ENCODE peak calls at places on chromosome 6, in four cellular contexts. I, P, F and R are unnamed samples.

GRCh38 chr6:142867988-142868818 is 76.8 kb downstream of the HIVEP2 start:
- DNase-seq in I (no peak), P (no peak), F (no peak), R (no peak)

GRCh38 chr6:41984623-41985022 is 43.0 kb upstream of the CCND3 start:
- DNase-seq in I (no peak), P (no peak), F (no peak), R (no peak)

GRCh38 chr6:27861861-27862260 is 50.3 kb downstream of the OR2B2 start:
- DNase-seq in I (no peak), P (no peak), F (no peak), R (no peak)

GRCh38 chr6:119349041-119349340 is 570 bp downstream of the MAN1A1 start:
- DNase-seq in I (no peak), P (no peak), F (no peak), R (no peak)

GRCh38 chr6:31862344-31863235 is at the start of gene NEU1:
- DNase-seq in I (peak; percentile 100), P (peak; percentile 100), F (peak; percentile 100), R (peak; percentile 99)

GRCh38 chr6:119284861-119285521 is 64.6 kb downstream of the MAN1A1 start:
- DNase-seq in I (no peak), P (no peak), F (peak; percentile 45), R (no peak)

GRCh38 chr6:11537229-11538048 is at the start of gene TMEM170B:
- DNase-seq in I (peak; percentile 37), P (peak; percentile 92), F (peak; percentile 96), R (peak; percentile 31)

GRCh38 chr6:140071601-140072062 is 697.2 kb upstream of the CITED2 start:
- DNase-seq in I (no peak), P (no peak), F (no peak), R (peak; percentile 99)

GRCh38 chr6:26204332-26205160 is 117.3 kb downstream of the HFE start:
- DNase-seq in I (peak; percentile 98), P (peak; percentile 98), F (peak; percentile 97), R (peak; percentile 97)
- TF ChIP-seq CTCF in I (peak; percentile 20), P (peak; percentile 29), F (peak; percentile 39), R (peak; percentile 23)

DNA sequence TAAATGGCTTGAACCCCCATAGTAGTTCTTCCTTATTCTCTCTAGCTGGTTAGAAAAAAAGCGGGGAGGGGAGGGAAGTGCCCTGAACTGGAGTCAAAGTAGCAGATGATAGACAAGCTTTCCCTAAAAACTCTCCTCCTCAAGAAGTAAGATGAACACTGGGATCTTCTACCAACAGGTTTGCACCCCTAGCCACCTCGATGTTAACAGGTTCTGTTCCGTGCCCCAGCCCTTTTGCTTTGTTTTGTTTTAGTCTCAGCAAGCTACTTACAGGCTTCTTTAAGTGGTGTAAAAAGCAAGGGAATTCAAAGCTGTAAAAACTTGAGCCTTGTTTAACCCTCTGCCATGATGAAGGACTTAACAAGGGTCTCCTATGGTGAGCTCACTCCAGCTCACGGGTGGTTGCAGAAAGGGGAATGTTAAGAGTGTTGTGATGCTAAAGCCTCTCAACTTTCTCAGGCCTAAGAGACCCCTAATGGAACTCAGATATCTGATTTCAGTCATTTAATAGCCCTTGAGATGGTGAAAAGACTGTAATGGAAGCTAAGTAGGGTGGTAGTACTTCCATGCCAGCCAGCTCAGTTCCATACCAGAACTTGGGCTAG is 106.0 kb downstream of the FOXO3 start:
- DNase-seq in I (no peak), P (no peak), F (peak; percentile 34), R (no peak)
- H3K4me3 ChIP-seq in I (no peak overlapping the region), P (no peak overlapping the region), F (no peak overlapping the region), R (no peak overlapping the region)

DNA sequence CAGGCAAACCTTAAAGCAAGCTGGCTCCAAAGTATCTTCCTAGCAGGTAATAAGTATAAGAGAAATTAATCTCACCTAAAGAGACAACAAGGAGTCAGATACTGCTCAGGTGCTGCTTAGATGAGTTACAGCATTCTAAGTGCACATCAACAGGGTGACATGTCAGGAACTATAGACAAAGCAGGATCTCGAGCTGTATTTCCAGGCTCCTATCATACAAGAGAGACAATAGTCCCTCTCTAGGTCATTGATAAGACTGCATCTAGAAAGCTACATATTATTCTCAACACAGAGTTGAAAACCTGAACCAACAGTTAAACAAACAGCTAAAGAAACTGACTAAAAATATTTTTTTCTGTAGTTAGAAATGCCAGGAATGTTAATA is 3.9 kb downstream of the PTPRK start:
- DNase-seq in I (no peak), P (no peak), F (peak; percentile 39), R (no peak)
- TF ChIP-seq CTCF in I (no peak), P (no peak), F (peak; percentile 35), R (peak; percentile 26)

DNA sequence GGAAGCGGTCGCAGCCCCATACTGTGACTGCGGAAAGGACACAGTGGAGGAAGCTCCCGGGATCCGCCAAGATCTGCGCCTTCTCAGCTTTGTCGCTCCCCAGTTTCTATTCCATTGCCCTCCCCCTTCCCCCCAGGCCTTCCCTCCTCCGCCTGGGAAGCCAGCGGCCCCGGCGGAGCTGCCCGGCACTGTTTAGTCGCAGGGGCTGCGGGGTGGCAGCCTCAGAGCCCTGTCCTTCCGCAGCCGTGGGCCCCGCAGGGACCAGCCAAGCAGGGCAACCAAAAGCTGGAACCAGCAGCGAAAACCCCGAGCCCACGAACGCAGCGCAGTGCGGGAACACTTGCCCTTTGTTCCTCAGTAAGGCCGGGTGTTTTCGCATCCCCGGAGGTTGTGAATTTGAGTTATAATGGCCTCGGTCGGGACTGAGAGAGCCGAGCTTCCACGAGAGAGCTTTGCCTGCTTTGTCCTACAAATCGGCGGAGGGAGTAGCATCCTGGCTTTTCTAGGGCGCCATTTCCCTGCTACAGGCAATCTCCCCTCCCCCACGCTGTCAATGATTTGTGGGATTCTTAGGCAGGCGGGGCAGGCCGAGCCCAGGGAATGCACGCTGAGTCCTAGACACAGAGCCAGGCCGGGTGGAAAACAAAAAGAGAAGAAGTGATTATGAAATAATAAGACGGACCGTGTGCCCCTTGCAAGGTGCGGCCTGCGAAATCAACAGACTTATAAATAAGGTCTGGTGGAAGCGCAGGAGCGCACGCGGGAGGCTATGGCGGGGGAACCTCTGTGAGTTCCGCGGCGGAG is 4.0 kb upstream of the TUBB2B start:
- DNase-seq in I (no peak), P (peak; percentile 83), F (peak; percentile 92), R (no peak)
- H3K4me3 ChIP-seq in I (no peak overlapping the region), P (peak overlapping the region; percentile 43), F (peak overlapping the region; percentile 95), R (peak overlapping the region; percentile 76)

GRCh38 chr6:81752969-81753708 is 658 bp upstream of the TENT5A start:
- DNase-seq in I (peak; percentile 69), P (peak; percentile 88), F (peak; percentile 85), R (peak; percentile 77)

GRCh38 chr6:81750660-81751387 is 1.7 kb downstream of the TENT5A start:
- DNase-seq in I (no peak), P (no peak), F (peak; percentile 16), R (no peak)

GRCh38 chr6:81753709-81754678 is 1.5 kb upstream of the TENT5A start:
- DNase-seq in I (peak; percentile 34), P (peak; percentile 86), F (peak; percentile 79), R (no peak)

GRCh38 chr6:81751388-81752083 is 945 bp downstream of the TENT5A start:
- DNase-seq in I (peak; percentile 13), P (peak; percentile 48), F (peak; percentile 62), R (no peak)

GRCh38 chr6:81752084-81752968 is at the start of gene TENT5A:
- DNase-seq in I (peak; percentile 75), P (peak; percentile 92), F (peak; percentile 94), R (peak; percentile 79)
- TF ChIP-seq CTCF in I (no peak), P (peak; percentile 6), F (peak; percentile 37), R (peak; percentile 13)

DNA sequence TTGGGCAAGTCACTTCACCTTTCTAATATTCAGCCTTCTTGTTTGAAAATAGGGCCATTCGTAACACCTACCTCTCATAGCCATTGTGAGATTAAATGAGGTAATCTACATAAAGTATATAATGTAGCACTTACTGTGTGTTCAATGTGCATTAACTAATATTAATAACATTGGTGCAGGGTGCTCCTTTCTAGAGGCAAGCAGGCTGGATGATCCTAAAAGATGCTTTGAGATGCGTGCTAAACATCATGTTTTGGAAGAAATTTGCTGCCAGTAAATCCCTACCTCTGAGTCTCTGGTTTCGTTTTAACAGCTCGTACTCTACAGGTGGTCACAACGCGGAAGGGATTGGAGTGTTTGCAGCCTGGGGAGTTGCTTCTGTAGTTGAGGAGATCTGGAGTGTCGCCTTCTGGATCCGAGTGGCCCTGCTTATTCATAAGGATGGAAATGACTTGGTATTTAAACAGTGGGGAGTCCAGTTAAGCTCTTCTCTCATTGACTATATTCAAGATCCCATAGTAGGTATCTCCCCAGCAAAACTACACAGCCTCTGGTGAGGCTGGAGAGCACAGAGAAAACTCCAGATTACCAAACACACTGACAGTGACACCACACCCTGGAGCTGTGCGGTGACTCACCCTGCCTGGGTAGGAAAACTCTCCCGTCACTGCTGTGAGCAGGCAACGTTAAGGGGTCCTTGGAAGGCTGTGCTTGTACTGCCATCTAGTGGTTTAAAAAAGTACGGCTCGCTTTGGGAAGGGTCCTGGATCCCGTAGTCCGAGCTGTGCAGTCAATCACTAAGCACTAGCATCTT is 107.9 kb downstream of the MAP3K7 start:
- DNase-seq in I (peak; percentile 87), P (peak; percentile 94), F (peak; percentile 91), R (peak; percentile 83)
- H3K4me3 ChIP-seq in I (no peak overlapping the region), P (no peak overlapping the region), F (no peak overlapping the region), R (no peak overlapping the region)

GRCh38 chr6:17015551-17016381 is 86.1 kb upstream of the STMND1 start:
- DNase-seq in I (no peak), P (no peak), F (no peak), R (no peak)
- TF ChIP-seq CTCF in I (no peak), P (no peak), F (no peak), R (no peak)

GRCh38 chr6:135853986-135854385 is 2.5 kb downstream of the PDE7B start:
- DNase-seq in I (no peak), P (no peak), F (no peak), R (no peak)

GRCh38 chr6:135852775-135853174 is 1.3 kb downstream of the PDE7B start:
- DNase-seq in I (no peak), P (no peak), F (no peak), R (no peak)

GRCh38 chr6:135851442-135852271 is at the start of gene PDE7B:
- DNase-seq in I (no peak), P (peak; percentile 83), F (peak; percentile 66), R (peak; percentile 98)

GRCh38 chr6:135854799-135855198 is 3.3 kb downstream of the PDE7B start:
- DNase-seq in I (no peak), P (no peak), F (no peak), R (no peak)

DNA sequence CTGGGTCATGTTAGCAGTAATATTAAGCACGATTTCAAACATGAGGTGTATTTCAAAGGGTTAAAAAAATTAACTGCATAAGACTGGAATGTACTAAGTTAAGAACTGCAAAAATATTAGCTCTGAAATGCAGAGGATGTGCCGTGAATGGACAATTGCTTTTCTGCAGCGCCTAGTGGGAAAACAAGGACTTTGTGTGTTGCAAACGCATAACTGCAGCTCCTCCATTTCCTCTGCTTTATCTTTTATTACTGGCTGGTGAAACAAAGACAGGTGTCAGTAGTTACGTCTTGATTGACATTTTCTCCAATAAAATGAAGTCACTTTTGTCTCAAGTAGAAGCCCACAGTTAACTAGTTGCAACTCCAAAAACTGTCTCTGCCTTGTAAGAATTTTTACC is 1.7 kb downstream of the PDE7B start:
- DNase-seq in I (no peak), P (no peak), F (no peak), R (no peak)
- H3K4me3 ChIP-seq in I (no peak overlapping the region), P (peak overlapping the region; percentile 31), F (no peak overlapping the region), R (peak overlapping the region; percentile 19)

GRCh38 chr6:97456070-97456469 is 173.1 kb upstream of the MMS22L start:
- DNase-seq in I (no peak), P (no peak), F (peak; percentile 49), R (no peak)
- TF ChIP-seq CTCF in I (no peak), P (no peak), F (peak; percentile 50), R (no peak)